ENCODE peak calls at places on chromosomes 11 and 22, in four cellular contexts. One of them, this sample, is unnamed.

GRCh38 chr11:6395470-6396060 is 5.3 kb downstream of the SMPD1 start:
- DNase-seq in fibroblast of lung: no peak
- DNase-seq in heart left ventricle: no peak
- DNase-seq in endothelial cell: no peak
- DNase-seq in this sample: no peak

GRCh38 chr11:102830328-102830727 is 13.1 kb downstream of the MMP3 start:
- DNase-seq in fibroblast of lung: no peak
- DNase-seq in heart left ventricle: no peak
- DNase-seq in endothelial cell: no peak
- DNase-seq in this sample: no peak

GRCh38 chr11:78150754-78151153 is 11.3 kb upstream of the ALG8 start:
- DNase-seq in fibroblast of lung: no peak
- DNase-seq in heart left ventricle: no peak
- DNase-seq in endothelial cell: no peak
- DNase-seq in this sample: no peak

GRCh38 chr11:32332990-32333334 is 102.4 kb downstream of the WT1 start:
- DNase-seq in fibroblast of lung: no peak
- DNase-seq in heart left ventricle: no peak
- DNase-seq in endothelial cell: no peak
- DNase-seq in this sample: no peak

GRCh38 chr22:25027959-25028840 is 75.7 kb downstream of the KIAA1671 start:
- DNase-seq in fibroblast of lung: no peak
- DNase-seq in heart left ventricle: peak
- DNase-seq in endothelial cell: peak
- DNase-seq in this sample: peak

GRCh38 chr22:21927174-21927823 is 25.3 kb downstream of the PPM1F start:
- DNase-seq in fibroblast of lung: no peak
- DNase-seq in heart left ventricle: no peak
- DNase-seq in endothelial cell: no peak
- DNase-seq in this sample: no peak

GRCh38 chr11:85742873-85743275 is 56.9 kb upstream of the CCDC89 start:
- DNase-seq in fibroblast of lung: no peak
- DNase-seq in heart left ventricle: no peak
- DNase-seq in endothelial cell: no peak
- DNase-seq in this sample: no peak

GRCh38 chr22:50724616-50725015 is 13.4 kb upstream of the ACR start:
- DNase-seq in fibroblast of lung: no peak
- DNase-seq in heart left ventricle: no peak
- DNase-seq in endothelial cell: no peak
- DNase-seq in this sample: no peak

GRCh38 chr11:95690100-95690499 is 99.5 kb downstream of the FAM76B start:
- DNase-seq in fibroblast of lung: no peak
- DNase-seq in heart left ventricle: no peak
- DNase-seq in endothelial cell: no peak
- DNase-seq in this sample: no peak

GRCh38 chr22:24133187-24133965 is 47.9 kb upstream of the SUSD2 start:
- DNase-seq in fibroblast of lung: peak
- DNase-seq in heart left ventricle: no peak
- DNase-seq in endothelial cell: no peak
- DNase-seq in this sample: no peak